ENCODE peak calls at places on chromosomes 7 and 10, in eight cellular contexts. L is right lobe of liver, W is IMR-90, U is body of pancreas, G is upper lobe of left lung, F is H1, E is thyroid gland, X is breast epithelium. H is an unnamed sample. For H3K36me3, the result is how much of the 10 kb centered on the place peaks cover.

GRCh38 chr7:7641129-7641663 is 644 bp downstream of the UMAD1 start:
- DNase-seq in L (no peak), W (peak), U (peak), G (no peak), F (no peak), E (peak), X (no peak), H (peak)

GRCh38 chr10:93436577-93436976 is 45.6 kb downstream of the MYOF start:
- DNase-seq in L (no peak), W (peak), U (peak), G (no peak), F (no peak), E (peak), X (peak), H (peak)

GRCh38 chr10:17453377-17454091 is 861 bp downstream of the ST8SIA6 start:
- DNase-seq in L (no peak), W (no peak), U (peak), G (peak), F (peak), E (peak), X (peak), H (no peak)

GRCh38 chr7:38296059-38296857 is 22.8 kb upstream of the TARP start:
- DNase-seq in L (no peak), W (no peak), U (no peak), G (no peak), F (no peak), E (no peak), X (no peak), H (no peak)

GRCh38 chr10:100562806-100563293 is 27.1 kb downstream of the HIF1AN start:
- DNase-seq in L (no peak), W (peak), U (peak), G (no peak), F (peak), E (peak), X (no peak), H (peak)

GRCh38 chr10:30063098-30063497 is 3.7 kb upstream of the JCAD start:
- DNase-seq in L (no peak), W (peak), U (no peak), G (no peak), F (no peak), E (no peak), X (no peak), H (no peak)

GRCh38 chr10:79932307-79932706 is 16.6 kb downstream of the SFTPD start:
- DNase-seq in L (no peak), W (no peak), U (no peak), G (no peak), F (no peak), E (no peak), X (no peak), H (no peak)

GRCh38 chr10:104527013-104527412 is 114.1 kb upstream of the SORCS3 start:
- DNase-seq in L (no peak), W (no peak), U (no peak), G (no peak), F (no peak), E (no peak), X (no peak), H (no peak)

GRCh38 chr7:140609646-140610045 is 31.0 kb downstream of the DENND2A start:
- DNase-seq in L (no peak), W (peak), U (no peak), G (no peak), F (no peak), E (no peak), X (no peak), H (no peak)

GRCh38 chr10:129958118-129958685 is 5.9 kb downstream of the EBF3 start:
- DNase-seq in L (no peak), W (no peak), U (no peak), G (no peak), F (no peak), E (no peak), X (no peak), H (peak)

GRCh38 chr10:77493239-77493806 is 144.3 kb downstream of the KCNMA1 start:
- DNase-seq in L (no peak), W (no peak), U (no peak), G (no peak), F (no peak), E (no peak), X (no peak), H (no peak)

GRCh38 chr10:67114945-67115344 is 189.1 kb downstream of the LRRTM3 start:
- DNase-seq in L (no peak), W (no peak), U (no peak), G (no peak), F (no peak), E (no peak), X (no peak), H (no peak)

GRCh38 chr7:112411186-112411795 is 39.0 kb upstream of the IFRD1 start:
- DNase-seq in L (no peak), W (peak), U (peak), G (no peak), F (no peak), E (peak), X (no peak), H (peak)

GRCh38 chr10:13053794-13054462 is 46.0 kb upstream of the OPTN start:
- DNase-seq in L (no peak), W (no peak), U (peak), G (no peak), F (no peak), E (peak), X (no peak), H (no peak)

GRCh38 chr7:71419546-71420337 is 287.8 kb downstream of the GALNT17 start:
- DNase-seq in L (no peak), W (no peak), U (no peak), G (no peak), F (no peak), E (no peak), X (no peak), H (no peak)

GRCh38 chr10:119330342-119330741 is 123.0 kb downstream of the GRK5 start:
- DNase-seq in L (no peak), W (no peak), U (no peak), G (no peak), F (no peak), E (no peak), X (no peak), H (no peak)

GRCh38 chr10:102632394-102633062 is 11.8 kb upstream of the TRIM8 start:
- DNase-seq in L (no peak), W (peak), U (no peak), G (no peak), F (no peak), E (no peak), X (no peak), H (peak)

GRCh38 chr10:21740989-21741388 is 207.0 kb downstream of the MLLT10 start:
- DNase-seq in L (no peak), W (no peak), U (no peak), G (no peak), F (no peak), E (no peak), X (no peak), H (no peak)

GRCh38 chr7:150461520-150461919 is 11.1 kb downstream of the GIMAP8 start:
- DNase-seq in L (no peak), W (no peak), U (no peak), G (no peak), F (no peak), E (no peak), X (no peak), H (no peak)

GRCh38 chr10:132436861-132437410 is 39.9 kb downstream of the PWWP2B start:
- DNase-seq in L (no peak), W (no peak), U (no peak), G (no peak), F (no peak), E (no peak), X (no peak), H (no peak)

GRCh38 chr10:6053816-6054581 is 8.2 kb downstream of the IL2RA start:
- DNase-seq in L (peak), W (no peak), U (peak), G (peak), F (no peak), E (peak), X (no peak), H (no peak)

GRCh38 chr7:101644879-101645278 is 15.8 kb upstream of the MYL10 start:
- DNase-seq in L (no peak), W (no peak), U (peak), G (no peak), F (no peak), E (no peak), X (no peak), H (no peak)

GRCh38 chr7:108054537-108054936 is 51.6 kb upstream of the LAMB1 start:
- DNase-seq in L (no peak), W (no peak), U (no peak), G (no peak), F (no peak), E (no peak), X (no peak), H (no peak)

GRCh38 chr7:130758429-130759056 is 24.5 kb upstream of the KLF14 start:
- DNase-seq in L (no peak), W (peak), U (no peak), G (no peak), F (no peak), E (no peak), X (no peak), H (no peak)

GRCh38 chr7:68980011-68980410 is 618.3 kb upstream of the AUTS2 start:
- DNase-seq in L (no peak), W (no peak), U (no peak), G (no peak), F (no peak), E (no peak), X (no peak), H (no peak)

GRCh38 chr7:74400420-74401136 is 53.1 kb upstream of the GTF2IRD1 start:
- DNase-seq in L (no peak), W (no peak), U (no peak), G (no peak), F (no peak), E (no peak), X (no peak), H (no peak)

GRCh38 chr10:127485153-127485857 is 63.8 kb upstream of the NPS start:
- DNase-seq in L (no peak), W (peak), U (peak), G (no peak), F (peak), E (no peak), X (no peak), H (no peak)

GRCh38 chr10:85810674-85811073 is 555.9 kb downstream of the GRID1 start:
- DNase-seq in L (no peak), W (no peak), U (no peak), G (no peak), F (no peak), E (no peak), X (no peak), H (no peak)

GRCh38 chr10:5948999-5949759 is 28.2 kb downstream of the IL15RA start:
- DNase-seq in L (peak), W (peak), U (peak), G (peak), F (peak), E (no peak), X (peak), H (peak)

GRCh38 chr7:106858618-106859532 is 6.2 kb upstream of the PIK3CG start:
- DNase-seq in L (peak), W (no peak), U (peak), G (peak), F (no peak), E (peak), X (no peak), H (peak)

GRCh38 chr10:3763852-3764625 is 21.0 kb downstream of the KLF6 start:
- DNase-seq in L (peak), W (peak), U (no peak), G (no peak), F (no peak), E (no peak), X (no peak), H (no peak)

GRCh38 chr10:124744688-124745055 is 494 bp upstream of the FAM53B start:
- DNase-seq in L (no peak), W (peak), U (no peak), G (no peak), F (no peak), E (peak), X (peak), H (no peak)

GRCh38 chr10:77387247-77387646 is 250.4 kb downstream of the KCNMA1 start:
- DNase-seq in L (no peak), W (no peak), U (no peak), G (no peak), F (no peak), E (no peak), X (no peak), H (no peak)

DNA sequence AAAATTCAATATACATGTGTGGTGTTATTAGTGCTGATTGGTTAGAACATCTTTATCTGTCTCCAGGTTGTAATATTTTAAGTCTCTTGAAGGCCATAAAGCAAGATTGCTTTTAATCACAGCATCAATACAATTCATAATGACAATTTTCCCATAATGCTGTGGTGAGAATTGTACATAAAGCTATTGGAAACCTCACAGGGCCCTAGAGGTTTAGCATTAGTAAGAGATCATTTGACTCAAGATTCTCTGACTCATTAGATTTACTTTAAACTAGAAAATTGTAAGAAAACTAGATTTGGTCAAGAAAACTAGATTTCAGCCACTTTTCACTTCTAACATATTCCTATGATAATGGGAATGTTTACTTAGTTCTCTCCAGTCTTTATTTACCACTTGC is 963.7 kb downstream of the REEP3 start:
- DNase-seq in L (no peak), W (no peak), U (no peak), G (no peak), F (no peak), E (no peak), X (no peak), H (no peak)
- H3K36me3 ChIP-seq in L (under half), W (under half), U (under half), G (under half), F (under half), E (under half), X (under half), H (under half)

GRCh38 chr10:110501142-110501937 is 3.6 kb downstream of the DUSP5 start:
- DNase-seq in L (peak), W (peak), U (peak), G (peak), F (no peak), E (peak), X (peak), H (peak)
- H3K4me3 ChIP-seq in L (peak), W (peak), U (no peak), G (no peak), F (no peak), E (no peak), X (no peak), H (no peak)

DNA sequence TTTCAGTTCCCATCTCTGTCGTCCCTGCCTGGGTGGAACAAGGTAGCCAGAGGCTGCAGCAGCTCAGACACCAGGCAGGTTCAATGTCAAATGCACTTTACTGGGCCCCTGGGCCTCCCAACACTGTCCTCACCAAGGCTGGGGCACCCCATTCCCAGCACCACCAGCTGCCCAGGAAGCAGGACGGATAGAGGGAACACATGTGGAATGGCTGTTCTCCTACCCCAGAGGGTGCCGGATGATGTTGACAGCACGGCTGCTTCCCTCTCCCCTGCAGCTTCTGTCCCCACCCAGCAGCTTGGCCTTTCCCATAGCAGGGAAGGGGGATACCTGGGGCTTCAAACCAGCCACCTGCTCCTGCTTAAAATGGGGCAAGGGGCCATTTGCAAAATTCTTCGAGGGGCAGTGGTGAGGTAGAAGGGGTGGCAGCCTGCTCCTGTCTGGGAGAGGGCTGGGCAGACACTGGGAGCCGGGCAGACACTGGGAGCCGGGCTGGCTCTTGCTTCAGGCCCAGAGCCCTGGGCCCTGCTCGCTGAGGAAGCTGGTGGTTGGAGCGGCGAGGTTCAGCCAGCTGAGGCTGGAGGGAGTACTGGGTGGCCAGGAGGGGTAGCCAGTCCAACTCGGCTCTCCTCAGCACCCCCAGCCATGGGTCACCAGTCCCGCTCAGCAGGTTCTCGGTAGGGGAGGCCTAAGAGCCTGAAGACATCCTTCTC is 9.1 kb downstream of the POLL start:
- DNase-seq in L (no peak), W (no peak), U (no peak), G (no peak), F (no peak), E (no peak), X (no peak), H (no peak)
- TF ChIP-seq POLR2A in L (no peak), W (no peak), U (no peak), G (no peak), F (no peak), E (no peak), X (no peak), H (no peak)

GRCh38 chr10:390449-391100 is 255.3 kb downstream of the ZMYND11 start:
- DNase-seq in L (no peak), W (no peak), U (no peak), G (no peak), F (no peak), E (no peak), X (no peak), H (no peak)

GRCh38 chr10:391304-391703 is 256.0 kb downstream of the ZMYND11 start:
- DNase-seq in L (no peak), W (no peak), U (no peak), G (no peak), F (no peak), E (peak), X (no peak), H (no peak)

GRCh38 chr10:388661-389045 is 253.4 kb downstream of the ZMYND11 start:
- DNase-seq in L (no peak), W (no peak), U (no peak), G (no peak), F (no peak), E (no peak), X (no peak), H (no peak)

GRCh38 chr10:389391-389790 is 254.1 kb downstream of the ZMYND11 start:
- DNase-seq in L (no peak), W (no peak), U (no peak), G (no peak), F (no peak), E (no peak), X (no peak), H (no peak)

GRCh38 chr10:389836-390448 is 254.7 kb downstream of the ZMYND11 start:
- DNase-seq in L (no peak), W (no peak), U (no peak), G (no peak), F (no peak), E (no peak), X (no peak), H (no peak)
- H3K36me3 ChIP-seq in L (under half), W (under half), U (under half), G (under half), F (under half), E (under half), X (under half), H (under half)

GRCh38 chr10:33412261-33413092 is 78.0 kb upstream of the NRP1 start:
- DNase-seq in L (no peak), W (peak), U (no peak), G (peak), F (no peak), E (no peak), X (no peak), H (no peak)

GRCh38 chr10:33410096-33410859 is 75.8 kb upstream of the NRP1 start:
- DNase-seq in L (no peak), W (peak), U (no peak), G (no peak), F (no peak), E (no peak), X (no peak), H (no peak)

GRCh38 chr10:33414841-33415240 is 80.4 kb upstream of the NRP1 start:
- DNase-seq in L (no peak), W (peak), U (no peak), G (no peak), F (no peak), E (no peak), X (no peak), H (no peak)

GRCh38 chr10:33410860-33411234 is 76.4 kb upstream of the NRP1 start:
- DNase-seq in L (no peak), W (no peak), U (no peak), G (no peak), F (no peak), E (no peak), X (no peak), H (no peak)

GRCh38 chr10:33413093-33413442 is 78.6 kb upstream of the NRP1 start:
- DNase-seq in L (no peak), W (no peak), U (no peak), G (no peak), F (no peak), E (no peak), X (no peak), H (no peak)
- H3K4me3 ChIP-seq in L (no peak), W (no peak), U (no peak), G (no peak), F (no peak), E (no peak), X (no peak), H (no peak)

H was measured in ovary.